ENCODE peak calls at places on chromosomes 3 and 15, in six cellular contexts. O is T follicular helper cell, R is GM12892, H is omental fat pad, G is T-helper 2 cell, Y is epithelial cell of esophagus. C is an unnamed sample.

GRCh38 chr3:79383402-79384012 is 384.3 kb downstream of the ROBO1 start:
- DNase-seq in H (no peak), Y (no peak), G (no peak), O (no peak), R (no peak), C (no peak)

GRCh38 chr3:168073842-168074311 is 21.8 kb downstream of the GOLIM4 start:
- DNase-seq in H (no peak), G (no peak), Y (no peak), O (no peak), R (no peak), C (no peak)

GRCh38 chr3:168159473-168159872 is 63.7 kb upstream of the GOLIM4 start:
- DNase-seq in H (no peak), Y (no peak), G (no peak), O (no peak), R (no peak), C (no peak)

GRCh38 chr3:42846682-42847522 is 28.8 kb downstream of the CYP8B1 start:
- DNase-seq in O (no peak), H (no peak), Y (no peak), R (no peak), G (no peak), C (no peak)

GRCh38 chr15:59349715-59350420 is 22.8 kb downstream of the MYO1E start:
- DNase-seq in R (no peak), G (no peak), O (no peak), H (no peak), Y (peak; percentile 98), C (peak; percentile 94)

GRCh38 chr3:114308830-114309229 is 15.0 kb downstream of the TIGIT start:
- DNase-seq in G (peak; percentile 64), O (peak; percentile 63), H (no peak), R (no peak), Y (no peak), C (no peak)

GRCh38 chr3:185152433-185153169 is at the start of gene C3orf70:
- DNase-seq in R (peak; percentile 52), O (no peak), G (no peak), H (no peak), Y (peak; percentile 44), C (peak; percentile 12)

GRCh38 chr3:42830437-42831320 is 21.4 kb downstream of the ACKR2 start:
- DNase-seq in Y (peak; percentile 75), O (no peak), H (no peak), R (no peak), G (no peak), C (peak; percentile 63)

GRCh38 chr3:171249171-171249692 is 211.0 kb downstream of the TNIK start:
- DNase-seq in O (no peak), H (no peak), Y (no peak), R (no peak), G (no peak), C (no peak)

GRCh38 chr3:60355825-60356224 is 895.4 kb downstream of the FHIT start:
- DNase-seq in R (no peak), Y (no peak), G (no peak), O (no peak), H (no peak), C (no peak)

GRCh38 chr3:37145607-37146006 is 28.8 kb downstream of the LRRFIP2 start:
- DNase-seq in Y (no peak), G (no peak), R (no peak), O (no peak), H (no peak), C (no peak)

GRCh38 chr3:22959593-22959992 is 243.5 kb upstream of the UBE2E2 start:
- DNase-seq in G (no peak), H (no peak), R (peak; percentile 2), O (no peak), Y (no peak), C (no peak)

GRCh38 chr15:94231728-94232086 is 346 bp downstream of the MCTP2 start:
- DNase-seq in R (no peak), G (no peak), O (no peak), Y (peak; percentile 45), H (no peak), C (peak; percentile 58)

GRCh38 chr15:64197425-64197824 is 34.6 kb upstream of the PPIB start:
- DNase-seq in G (no peak), O (no peak), H (no peak), Y (no peak), R (no peak), C (no peak)

GRCh38 chr15:94322141-94322540 is 90.8 kb downstream of the MCTP2 start:
- DNase-seq in G (no peak), H (no peak), Y (no peak), O (no peak), R (no peak), C (peak; percentile 55)

GRCh38 chr3:22089284-22089683 is 338.3 kb upstream of the ZNF385D start:
- DNase-seq in H (no peak), R (no peak), O (no peak), Y (peak; percentile 59), G (no peak), C (peak; percentile 63)

GRCh38 chr3:177893321-177893720 is 642.9 kb upstream of the KCNMB2 start:
- DNase-seq in G (no peak), H (no peak), O (no peak), Y (no peak), R (no peak), C (peak; percentile 12)

GRCh38 chr3:149223461-149223820 is 1.8 kb upstream of the CP start:
- DNase-seq in R (no peak), Y (no peak), G (no peak), H (no peak), O (no peak), C (no peak)